ENCODE peak calls at places on chromosomes 7 and 10, in nine cellular contexts. F is left colon, H is EH, V is epithelial cell of proximal tubule, U is ecto neural progenitor cell, S is fibroblast of lung, Y is anterior cingulate cortex, J is H7, A is mesendoderm. E is an unnamed sample.

GRCh38 chr7:40213856-40214255 is 79.1 kb downstream of the SUGCT start:
- DNase-seq in F (no peak), H (no peak), V (no peak), U (no peak), S (no peak), Y (no peak), J (no peak), A (no peak), E (no peak)

GRCh38 chr10:121182219-121182618 is 331.1 kb downstream of the WDR11 start:
- DNase-seq in F (no peak), H (no peak), V (no peak), U (no peak), S (no peak), Y (no peak), J (no peak), A (no peak), E (no peak)

GRCh38 chr10:70307096-70307495 is 23.3 kb upstream of the NPFFR1 start:
- DNase-seq in F (no peak), H (no peak), V (no peak), U (no peak), S (no peak), Y (no peak), J (no peak), A (no peak), E (no peak)

GRCh38 chr10:98367626-98368451 is 47.1 kb downstream of the PYROXD2 start:
- DNase-seq in F (no peak), H (no peak), V (no peak), U (no peak), S (no peak), Y (no peak), J (peak), A (no peak), E (no peak)

GRCh38 chr7:149621776-149622175 is 124.2 kb upstream of the ZNF746 start:
- DNase-seq in F (no peak), H (no peak), V (no peak), U (no peak), S (no peak), Y (no peak), J (no peak), A (no peak), E (no peak)

GRCh38 chr10:11975795-11976194 is 66.8 kb downstream of the UPF2 start:
- DNase-seq in F (no peak), H (no peak), V (no peak), U (no peak), S (no peak), Y (no peak), J (no peak), A (no peak), E (no peak)

GRCh38 chr7:33933611-33934281 is 28.4 kb downstream of the BMPER start:
- DNase-seq in F (no peak), H (peak), V (peak), U (no peak), S (peak), Y (no peak), J (no peak), A (peak), E (no peak)

GRCh38 chr10:44745920-44746319 is 165.2 kb upstream of the TMEM72 start:
- DNase-seq in F (no peak), H (no peak), V (peak), U (no peak), S (no peak), Y (no peak), J (no peak), A (peak), E (no peak)

GRCh38 chr7:130996841-130997231 is 262.8 kb upstream of the KLF14 start:
- DNase-seq in F (peak), H (peak), V (no peak), U (no peak), S (no peak), Y (no peak), J (no peak), A (no peak), E (no peak)

GRCh38 chr7:69906309-69906995 is 308.2 kb downstream of the AUTS2 start:
- DNase-seq in F (no peak), H (no peak), V (no peak), U (no peak), S (no peak), Y (peak), J (no peak), A (no peak), E (no peak)

GRCh38 chr7:137944168-137944567 is 57.7 kb downstream of the CREB3L2 start:
- DNase-seq in F (no peak), H (peak), V (no peak), U (no peak), S (peak), Y (no peak), J (no peak), A (no peak), E (no peak)

GRCh38 chr10:33134011-33134751 is 176.2 kb upstream of the ITGB1 start:
- DNase-seq in F (peak), H (peak), V (peak), U (no peak), S (peak), Y (no peak), J (no peak), A (no peak), E (peak)

GRCh38 chr7:26291699-26292538 is at the start of gene SNX10:
- DNase-seq in F (peak), H (no peak), V (no peak), U (peak), S (no peak), Y (peak), J (peak), A (peak), E (peak)